ENCODE peak calls at places on chromosomes 3 and 15, in six cellular contexts. One of them, this sample, is unnamed.

GRCh38 chr3:55487376-55488241 is 503 bp upstream of the WNT5A start:
- DNase-seq in right atrium auricular region: no peak
- DNase-seq in HS-5: no peak
- DNase-seq in T-helper 1 cell: no peak
- DNase-seq in pulmonary artery endothelial cell: no peak
- DNase-seq in activated T-cell treated with anti-CD3 and anti-CD28 coated beads for 24 hours: no peak
- DNase-seq in this sample: no peak

GRCh38 chr15:43253431-43254403 is 13.0 kb downstream of the TGM5 start:
- DNase-seq in right atrium auricular region: no peak
- DNase-seq in HS-5: no peak
- DNase-seq in T-helper 1 cell: no peak
- DNase-seq in pulmonary artery endothelial cell: no peak
- DNase-seq in activated T-cell treated with anti-CD3 and anti-CD28 coated beads for 24 hours: peak; percentile 2
- DNase-seq in this sample: no peak

GRCh38 chr3:45106874-45107273 is 39.3 kb downstream of the CDCP1 start:
- DNase-seq in right atrium auricular region: no peak
- DNase-seq in HS-5: no peak
- DNase-seq in T-helper 1 cell: no peak
- DNase-seq in pulmonary artery endothelial cell: no peak
- DNase-seq in activated T-cell treated with anti-CD3 and anti-CD28 coated beads for 24 hours: no peak
- DNase-seq in this sample: no peak

GRCh38 chr3:105170423-105170822 is 196.3 kb upstream of the ALCAM start:
- DNase-seq in right atrium auricular region: no peak
- DNase-seq in HS-5: no peak
- DNase-seq in T-helper 1 cell: no peak
- DNase-seq in pulmonary artery endothelial cell: no peak
- DNase-seq in activated T-cell treated with anti-CD3 and anti-CD28 coated beads for 24 hours: no peak
- DNase-seq in this sample: no peak

GRCh38 chr15:43249699-43250203 is 17.0 kb downstream of the TGM5 start:
- DNase-seq in right atrium auricular region: no peak
- DNase-seq in HS-5: peak; percentile 55
- DNase-seq in T-helper 1 cell: no peak
- DNase-seq in pulmonary artery endothelial cell: no peak
- DNase-seq in activated T-cell treated with anti-CD3 and anti-CD28 coated beads for 24 hours: no peak
- DNase-seq in this sample: peak; percentile 73

GRCh38 chr3:50617096-50617791 is at the start of gene MAPKAPK3:
- DNase-seq in right atrium auricular region: no peak
- DNase-seq in HS-5: no peak
- DNase-seq in T-helper 1 cell: peak; percentile 30
- DNase-seq in pulmonary artery endothelial cell: no peak
- DNase-seq in activated T-cell treated with anti-CD3 and anti-CD28 coated beads for 24 hours: no peak
- DNase-seq in this sample: no peak

GRCh38 chr3:173398111-173398479 is 551 bp downstream of the NLGN1 start:
- DNase-seq in right atrium auricular region: no peak
- DNase-seq in HS-5: peak; percentile 42
- DNase-seq in T-helper 1 cell: no peak
- DNase-seq in pulmonary artery endothelial cell: no peak
- DNase-seq in activated T-cell treated with anti-CD3 and anti-CD28 coated beads for 24 hours: no peak
- DNase-seq in this sample: peak; percentile 9

GRCh38 chr15:50128266-50128665 is 9.2 kb upstream of the ATP8B4 start:
- DNase-seq in right atrium auricular region: peak; percentile 80
- DNase-seq in HS-5: no peak
- DNase-seq in T-helper 1 cell: no peak
- DNase-seq in pulmonary artery endothelial cell: no peak
- DNase-seq in activated T-cell treated with anti-CD3 and anti-CD28 coated beads for 24 hours: no peak
- DNase-seq in this sample: no peak

GRCh38 chr15:63079938-63080626 is 37.5 kb downstream of the TPM1 start:
- DNase-seq in right atrium auricular region: no peak
- DNase-seq in HS-5: no peak
- DNase-seq in T-helper 1 cell: no peak
- DNase-seq in pulmonary artery endothelial cell: no peak
- DNase-seq in activated T-cell treated with anti-CD3 and anti-CD28 coated beads for 24 hours: no peak
- DNase-seq in this sample: no peak

GRCh38 chr15:25707656-25708365 is 155.3 kb downstream of the ATP10A start:
- DNase-seq in right atrium auricular region: no peak
- DNase-seq in HS-5: no peak
- DNase-seq in T-helper 1 cell: no peak
- DNase-seq in pulmonary artery endothelial cell: no peak
- DNase-seq in activated T-cell treated with anti-CD3 and anti-CD28 coated beads for 24 hours: no peak
- DNase-seq in this sample: no peak

GRCh38 chr3:29324180-29324651 is 43.3 kb downstream of the RBMS3 start:
- DNase-seq in right atrium auricular region: peak; percentile 68
- DNase-seq in HS-5: peak; percentile 64
- DNase-seq in T-helper 1 cell: no peak
- DNase-seq in pulmonary artery endothelial cell: peak; percentile 98
- DNase-seq in activated T-cell treated with anti-CD3 and anti-CD28 coated beads for 24 hours: no peak
- DNase-seq in this sample: peak; percentile 72

GRCh38 chr3:4271834-4272233 is 31.3 kb upstream of the SETMAR start:
- DNase-seq in right atrium auricular region: no peak
- DNase-seq in HS-5: no peak
- DNase-seq in T-helper 1 cell: no peak
- DNase-seq in pulmonary artery endothelial cell: no peak
- DNase-seq in activated T-cell treated with anti-CD3 and anti-CD28 coated beads for 24 hours: no peak
- DNase-seq in this sample: peak; percentile 28

GRCh38 chr3:128178782-128179473 is 25.6 kb downstream of the EEFSEC start:
- DNase-seq in right atrium auricular region: no peak
- DNase-seq in HS-5: no peak
- DNase-seq in T-helper 1 cell: no peak
- DNase-seq in pulmonary artery endothelial cell: no peak
- DNase-seq in activated T-cell treated with anti-CD3 and anti-CD28 coated beads for 24 hours: no peak
- DNase-seq in this sample: no peak

GRCh38 chr3:86969500-86970189 is 21.3 kb downstream of the VGLL3 start:
- DNase-seq in right atrium auricular region: no peak
- DNase-seq in HS-5: no peak
- DNase-seq in T-helper 1 cell: no peak
- DNase-seq in pulmonary artery endothelial cell: peak; percentile 22
- DNase-seq in activated T-cell treated with anti-CD3 and anti-CD28 coated beads for 24 hours: no peak
- DNase-seq in this sample: no peak

GRCh38 chr3:17945799-17946381 is 203.5 kb upstream of the TBC1D5 start:
- DNase-seq in right atrium auricular region: no peak
- DNase-seq in HS-5: no peak
- DNase-seq in T-helper 1 cell: no peak
- DNase-seq in pulmonary artery endothelial cell: no peak
- DNase-seq in activated T-cell treated with anti-CD3 and anti-CD28 coated beads for 24 hours: no peak
- DNase-seq in this sample: no peak

GRCh38 chr3:171875923-171876412 is 32.8 kb downstream of the TMEM212 start:
- DNase-seq in right atrium auricular region: no peak
- DNase-seq in HS-5: no peak
- DNase-seq in T-helper 1 cell: no peak
- DNase-seq in pulmonary artery endothelial cell: no peak
- DNase-seq in activated T-cell treated with anti-CD3 and anti-CD28 coated beads for 24 hours: no peak
- DNase-seq in this sample: peak; percentile 37

GRCh38 chr15:63080638-63081250 is 38.2 kb downstream of the TPM1 start:
- DNase-seq in right atrium auricular region: no peak
- DNase-seq in HS-5: no peak
- DNase-seq in T-helper 1 cell: no peak
- DNase-seq in pulmonary artery endothelial cell: no peak
- DNase-seq in activated T-cell treated with anti-CD3 and anti-CD28 coated beads for 24 hours: no peak
- DNase-seq in this sample: no peak

GRCh38 chr3:43006825-43007224 is 27.7 kb downstream of the GASK1A start:
- DNase-seq in right atrium auricular region: no peak
- DNase-seq in HS-5: no peak
- DNase-seq in T-helper 1 cell: no peak
- DNase-seq in pulmonary artery endothelial cell: no peak
- DNase-seq in activated T-cell treated with anti-CD3 and anti-CD28 coated beads for 24 hours: no peak
- DNase-seq in this sample: no peak

GRCh38 chr15:73051811-73052678 is at the start of gene NEO1:
- DNase-seq in right atrium auricular region: peak; percentile 74
- DNase-seq in HS-5: no peak
- DNase-seq in T-helper 1 cell: peak; percentile 79
- DNase-seq in pulmonary artery endothelial cell: no peak
- DNase-seq in activated T-cell treated with anti-CD3 and anti-CD28 coated beads for 24 hours: peak; percentile 68
- DNase-seq in this sample: peak; percentile 63

GRCh38 chr15:39558421-39558820 is 22.5 kb upstream of the THBS1 start:
- DNase-seq in right atrium auricular region: peak; percentile 38
- DNase-seq in HS-5: no peak
- DNase-seq in T-helper 1 cell: no peak
- DNase-seq in pulmonary artery endothelial cell: no peak
- DNase-seq in activated T-cell treated with anti-CD3 and anti-CD28 coated beads for 24 hours: no peak
- DNase-seq in this sample: no peak

GRCh38 chr15:39345176-39345575 is 235.7 kb upstream of the THBS1 start:
- DNase-seq in right atrium auricular region: no peak
- DNase-seq in HS-5: no peak
- DNase-seq in T-helper 1 cell: no peak
- DNase-seq in pulmonary artery endothelial cell: no peak
- DNase-seq in activated T-cell treated with anti-CD3 and anti-CD28 coated beads for 24 hours: no peak
- DNase-seq in this sample: no peak

GRCh38 chr15:31045606-31046005 is 54.2 kb upstream of the MTMR10 start:
- DNase-seq in right atrium auricular region: no peak
- DNase-seq in HS-5: no peak
- DNase-seq in T-helper 1 cell: no peak
- DNase-seq in pulmonary artery endothelial cell: no peak
- DNase-seq in activated T-cell treated with anti-CD3 and anti-CD28 coated beads for 24 hours: no peak
- DNase-seq in this sample: no peak

GRCh38 chr15:68045289-68046265 is 8.5 kb upstream of the PIAS1 start:
- DNase-seq in right atrium auricular region: no peak
- DNase-seq in HS-5: no peak
- DNase-seq in T-helper 1 cell: no peak
- DNase-seq in pulmonary artery endothelial cell: no peak
- DNase-seq in activated T-cell treated with anti-CD3 and anti-CD28 coated beads for 24 hours: no peak
- DNase-seq in this sample: no peak

GRCh38 chr3:196140224-196140623 is 58.3 kb upstream of the TFRC start:
- DNase-seq in right atrium auricular region: no peak
- DNase-seq in HS-5: no peak
- DNase-seq in T-helper 1 cell: no peak
- DNase-seq in pulmonary artery endothelial cell: no peak
- DNase-seq in activated T-cell treated with anti-CD3 and anti-CD28 coated beads for 24 hours: no peak
- DNase-seq in this sample: no peak

GRCh38 chr15:66721501-66721937 is 19.5 kb downstream of the SMAD6 start:
- DNase-seq in right atrium auricular region: no peak
- DNase-seq in HS-5: no peak
- DNase-seq in T-helper 1 cell: no peak
- DNase-seq in pulmonary artery endothelial cell: no peak
- DNase-seq in activated T-cell treated with anti-CD3 and anti-CD28 coated beads for 24 hours: no peak
- DNase-seq in this sample: no peak

GRCh38 chr15:74788716-74789151 is 6.9 kb downstream of the CSK start:
- DNase-seq in right atrium auricular region: no peak
- DNase-seq in HS-5: no peak
- DNase-seq in T-helper 1 cell: peak; percentile 41
- DNase-seq in pulmonary artery endothelial cell: no peak
- DNase-seq in activated T-cell treated with anti-CD3 and anti-CD28 coated beads for 24 hours: no peak
- DNase-seq in this sample: no peak

GRCh38 chr3:176988795-176989194 is 208.5 kb downstream of the TBL1XR1 start:
- DNase-seq in right atrium auricular region: no peak
- DNase-seq in HS-5: no peak
- DNase-seq in T-helper 1 cell: no peak
- DNase-seq in pulmonary artery endothelial cell: no peak
- DNase-seq in activated T-cell treated with anti-CD3 and anti-CD28 coated beads for 24 hours: no peak
- DNase-seq in this sample: no peak

GRCh38 chr15:55110446-55110845 is 86.3 kb downstream of the RSL24D1 start:
- DNase-seq in right atrium auricular region: no peak
- DNase-seq in HS-5: no peak
- DNase-seq in T-helper 1 cell: no peak
- DNase-seq in pulmonary artery endothelial cell: no peak
- DNase-seq in activated T-cell treated with anti-CD3 and anti-CD28 coated beads for 24 hours: no peak
- DNase-seq in this sample: no peak

GRCh38 chr15:44792715-44793114 is 56.4 kb downstream of the TRIM69 start:
- DNase-seq in right atrium auricular region: no peak
- DNase-seq in HS-5: no peak
- DNase-seq in T-helper 1 cell: no peak
- DNase-seq in pulmonary artery endothelial cell: no peak
- DNase-seq in activated T-cell treated with anti-CD3 and anti-CD28 coated beads for 24 hours: no peak
- DNase-seq in this sample: no peak

GRCh38 chr3:144810150-144810549 is 838.5 kb downstream of the DIPK2A start:
- DNase-seq in right atrium auricular region: no peak
- DNase-seq in HS-5: no peak
- DNase-seq in T-helper 1 cell: no peak
- DNase-seq in pulmonary artery endothelial cell: no peak
- DNase-seq in activated T-cell treated with anti-CD3 and anti-CD28 coated beads for 24 hours: no peak
- DNase-seq in this sample: no peak

GRCh38 chr3:151838574-151839312 is 24.8 kb downstream of the AADAC start:
- DNase-seq in right atrium auricular region: no peak
- DNase-seq in HS-5: peak; percentile 57
- DNase-seq in T-helper 1 cell: no peak
- DNase-seq in pulmonary artery endothelial cell: peak; percentile 54
- DNase-seq in activated T-cell treated with anti-CD3 and anti-CD28 coated beads for 24 hours: no peak
- DNase-seq in this sample: peak; percentile 81

GRCh38 chr3:191314109-191314728 is 15.0 kb upstream of the CCDC50 start:
- DNase-seq in right atrium auricular region: no peak
- DNase-seq in HS-5: no peak
- DNase-seq in T-helper 1 cell: no peak
- DNase-seq in pulmonary artery endothelial cell: no peak
- DNase-seq in activated T-cell treated with anti-CD3 and anti-CD28 coated beads for 24 hours: no peak
- DNase-seq in this sample: no peak

GRCh38 chr3:81581966-81582599 is 179.4 kb downstream of the GBE1 start:
- DNase-seq in right atrium auricular region: no peak
- DNase-seq in HS-5: no peak
- DNase-seq in T-helper 1 cell: no peak
- DNase-seq in pulmonary artery endothelial cell: peak; percentile 0
- DNase-seq in activated T-cell treated with anti-CD3 and anti-CD28 coated beads for 24 hours: no peak
- DNase-seq in this sample: peak; percentile 26

This sample was measured in stromal cell of bone marrow.